ENCODE peak calls at places on chromosomes 3 and 15, in ten cellular contexts. Z is sigmoid colon; I is hippocampal formation; V is KG1; A is stimulated activated CD8-positive, alpha-beta memory T cell treated with anti-CD3 and anti-CD28 coated beads, Interleukin-15, amount 100 ng/mL, for 24 hours; J is caudate nucleus; B is activated B cell treated with CpG ODN at 0.5 μM for 24 hours; M is transverse colon; O is esophagus muscularis mucosa; F is CD8-positive, alpha-beta T cell. K is an unnamed sample.

GRCh38 chr3:46228259-46229222 is 13.7 kb upstream of the CCR3 start:
- DNase-seq in Z (peak; percentile 77), I (no peak), V (no peak), A (no peak), J (no peak), B (no peak), M (no peak), O (peak; percentile 39), F (no peak), K (peak; percentile 82)

GRCh38 chr3:56131976-56132590 is 336.2 kb downstream of the ERC2 start:
- DNase-seq in Z (peak; percentile 69), I (no peak), V (no peak), A (no peak), J (peak; percentile 46), B (no peak), M (no peak), O (no peak), F (no peak), K (peak; percentile 95)

GRCh38 chr3:58404396-58404795 is 29.2 kb downstream of the PDHB start:
- DNase-seq in Z (no peak), I (no peak), V (no peak), A (no peak), J (no peak), B (no peak), M (no peak), O (no peak), F (no peak), K (peak; percentile 84)

GRCh38 chr15:22979699-22980188 is 424 bp downstream of the CYFIP1 start:
- DNase-seq in Z (peak; percentile 68), I (no peak), V (no peak), A (no peak), J (no peak), B (peak; percentile 26), M (peak; percentile 26), O (no peak), F (no peak), K (peak; percentile 22)

GRCh38 chr3:56795807-56796185 is 6.0 kb downstream of the ARHGEF3 start:
- DNase-seq in Z (peak; percentile 20), I (no peak), V (no peak), A (no peak), J (no peak), B (no peak), M (no peak), O (no peak), F (no peak), K (no peak)

GRCh38 chr15:78434134-78434533 is 3.9 kb upstream of the IREB2 start:
- DNase-seq in Z (no peak), I (no peak), V (no peak), A (no peak), J (no peak), B (no peak), M (peak; percentile 56), O (peak; percentile 55), F (no peak), K (no peak)

GRCh38 chr3:195135921-195136320 is 135.0 kb downstream of the XXYLT1 start:
- DNase-seq in Z (no peak), I (no peak), V (no peak), A (no peak), J (no peak), B (no peak), M (no peak), O (no peak), F (no peak), K (no peak)

GRCh38 chr3:184531580-184532290 is 29.9 kb upstream of the EPHB3 start:
- DNase-seq in Z (peak; percentile 12), I (no peak), V (no peak), A (no peak), J (no peak), B (no peak), M (no peak), O (peak; percentile 37), F (no peak), K (no peak)

GRCh38 chr3:108008931-108009635 is 81.7 kb downstream of the CD47 start:
- DNase-seq in Z (no peak), I (no peak), V (no peak), A (no peak), J (no peak), B (no peak), M (no peak), O (no peak), F (no peak), K (no peak)

GRCh38 chr3:132283440-132283839 is 33.8 kb upstream of the ACP3 start:
- DNase-seq in Z (no peak), I (no peak), V (no peak), A (no peak), J (no peak), B (no peak), M (no peak), O (peak; percentile 89), F (no peak), K (no peak)

GRCh38 chr3:141272906-141273662 is 41.5 kb downstream of the PXYLP1 start:
- DNase-seq in Z (no peak), I (no peak), V (no peak), A (no peak), J (no peak), B (no peak), M (no peak), O (no peak), F (no peak), K (no peak)

GRCh38 chr3:169558371-169558770 is 105.1 kb downstream of the MECOM start:
- DNase-seq in Z (no peak), I (no peak), V (no peak), A (no peak), J (no peak), B (no peak), M (no peak), O (no peak), F (no peak), K (no peak)

GRCh38 chr3:135240426-135240825 is 445.4 kb downstream of the EPHB1 start:
- DNase-seq in Z (no peak), I (no peak), V (no peak), A (no peak), J (no peak), B (no peak), M (no peak), O (no peak), F (no peak), K (no peak)

GRCh38 chr15:65795663-65796201 is 3.6 kb upstream of the DENND4A start:
- DNase-seq in Z (no peak), I (no peak), V (no peak), A (no peak), J (no peak), B (no peak), M (no peak), O (no peak), F (no peak), K (no peak)

GRCh38 chr15:25543156-25543555 is 104.3 kb upstream of the UBE3A start:
- DNase-seq in Z (peak; percentile 90), I (peak; percentile 57), V (no peak), A (no peak), J (peak; percentile 70), B (no peak), M (peak; percentile 31), O (no peak), F (no peak), K (peak; percentile 1)

GRCh38 chr3:11910971-11911531 is 64.4 kb upstream of the TAMM41 start:
- DNase-seq in Z (no peak), I (no peak), V (no peak), A (no peak), J (no peak), B (no peak), M (no peak), O (no peak), F (no peak), K (no peak)

GRCh38 chr15:40915106-40915661 is 14.0 kb upstream of the DLL4 start:
- DNase-seq in Z (no peak), I (no peak), V (no peak), A (no peak), J (no peak), B (no peak), M (no peak), O (no peak), F (no peak), K (no peak)

GRCh38 chr15:83489690-83490089 is 42.5 kb downstream of the SH3GL3 start:
- DNase-seq in Z (no peak), I (no peak), V (no peak), A (no peak), J (no peak), B (no peak), M (no peak), O (peak; percentile 24), F (no peak), K (no peak)

GRCh38 chr15:71659730-71660067 is 150.7 kb upstream of the NR2E3 start:
- DNase-seq in Z (no peak), I (no peak), V (no peak), A (no peak), J (no peak), B (no peak), M (no peak), O (no peak), F (no peak), K (peak; percentile 18)